ENCODE peak calls at places on chromosome 14, in eight cellular contexts. One of them, this sample, is unnamed.

GRCh38 chr14:71610797-71611196 is 321.4 kb upstream of the RGS6 start:
- DNase-seq in adrenal gland: no peak
- DNase-seq in thyroid gland: peak
- DNase-seq in body of pancreas: no peak
- DNase-seq in NB4: no peak
- DNase-seq in HepG2: no peak
- DNase-seq in IMR-90: no peak
- DNase-seq in A549: no peak
- DNase-seq in this sample: no peak

GRCh38 chr14:100896369-100897060 is 7.0 kb downstream of the RTL1 start:
- DNase-seq in A549: no peak
- DNase-seq in NB4: no peak
- DNase-seq in thyroid gland: no peak
- DNase-seq in body of pancreas: no peak
- DNase-seq in IMR-90: no peak
- DNase-seq in HepG2: no peak
- DNase-seq in adrenal gland: peak
- DNase-seq in this sample: peak

GRCh38 chr14:93262446-93262845 is 55.4 kb downstream of the UBR7 start:
- DNase-seq in A549: no peak
- DNase-seq in HepG2: no peak
- DNase-seq in NB4: no peak
- DNase-seq in body of pancreas: no peak
- DNase-seq in IMR-90: no peak
- DNase-seq in adrenal gland: no peak
- DNase-seq in thyroid gland: no peak
- DNase-seq in this sample: no peak

GRCh38 chr14:72604133-72604532 is 289.8 kb downstream of the DPF3 start:
- DNase-seq in HepG2: no peak
- DNase-seq in adrenal gland: peak
- DNase-seq in NB4: no peak
- DNase-seq in IMR-90: no peak
- DNase-seq in thyroid gland: no peak
- DNase-seq in A549: no peak
- DNase-seq in body of pancreas: no peak
- DNase-seq in this sample: no peak

GRCh38 chr14:41607119-41607785 is 576 bp downstream of the LRFN5 start:
- DNase-seq in NB4: no peak
- DNase-seq in thyroid gland: no peak
- DNase-seq in A549: no peak
- DNase-seq in adrenal gland: peak
- DNase-seq in HepG2: no peak
- DNase-seq in IMR-90: no peak
- DNase-seq in body of pancreas: no peak
- DNase-seq in this sample: no peak

GRCh38 chr14:77761205-77761931 is 412 bp upstream of the SNW1 start:
- DNase-seq in body of pancreas: peak
- DNase-seq in IMR-90: peak
- DNase-seq in thyroid gland: peak
- DNase-seq in A549: peak
- DNase-seq in HepG2: peak
- DNase-seq in adrenal gland: peak
- DNase-seq in NB4: peak
- DNase-seq in this sample: peak

GRCh38 chr14:76995279-76996035 is 33.1 kb downstream of the IRF2BPL start:
- DNase-seq in body of pancreas: peak
- DNase-seq in thyroid gland: no peak
- DNase-seq in NB4: no peak
- DNase-seq in IMR-90: no peak
- DNase-seq in adrenal gland: no peak
- DNase-seq in A549: no peak
- DNase-seq in HepG2: no peak
- DNase-seq in this sample: no peak

GRCh38 chr14:105117257-105117646 is 51.3 kb downstream of the JAG2 start:
- DNase-seq in A549: no peak
- DNase-seq in adrenal gland: peak
- DNase-seq in IMR-90: no peak
- DNase-seq in NB4: no peak
- DNase-seq in HepG2: no peak
- DNase-seq in body of pancreas: no peak
- DNase-seq in thyroid gland: no peak
- DNase-seq in this sample: no peak

GRCh38 chr14:90837355-90837754 is 21.1 kb upstream of the TTC7B start:
- DNase-seq in IMR-90: peak
- DNase-seq in NB4: no peak
- DNase-seq in A549: no peak
- DNase-seq in HepG2: no peak
- DNase-seq in adrenal gland: peak
- DNase-seq in body of pancreas: no peak
- DNase-seq in thyroid gland: no peak
- DNase-seq in this sample: no peak

GRCh38 chr14:104076743-104077142 is 8.8 kb upstream of the ASPG start:
- DNase-seq in HepG2: no peak
- DNase-seq in body of pancreas: no peak
- DNase-seq in IMR-90: no peak
- DNase-seq in NB4: no peak
- DNase-seq in adrenal gland: no peak
- DNase-seq in A549: no peak
- DNase-seq in thyroid gland: no peak
- DNase-seq in this sample: no peak

GRCh38 chr14:38207830-38208815 is at the start of gene SSTR1:
- DNase-seq in IMR-90: no peak
- DNase-seq in NB4: no peak
- DNase-seq in body of pancreas: peak
- DNase-seq in HepG2: peak
- DNase-seq in A549: no peak
- DNase-seq in adrenal gland: no peak
- DNase-seq in thyroid gland: no peak
- DNase-seq in this sample: peak

GRCh38 chr14:65849558-65849957 is 437.0 kb downstream of the FUT8 start:
- DNase-seq in A549: no peak
- DNase-seq in NB4: peak
- DNase-seq in IMR-90: no peak
- DNase-seq in thyroid gland: no peak
- DNase-seq in adrenal gland: no peak
- DNase-seq in body of pancreas: no peak
- DNase-seq in HepG2: no peak
- DNase-seq in this sample: no peak

GRCh38 chr14:22852599-22852939 is 16.2 kb downstream of the MMP14 start:
- DNase-seq in A549: no peak
- DNase-seq in IMR-90: no peak
- DNase-seq in NB4: no peak
- DNase-seq in body of pancreas: no peak
- DNase-seq in thyroid gland: no peak
- DNase-seq in HepG2: no peak
- DNase-seq in adrenal gland: no peak
- DNase-seq in this sample: no peak

GRCh38 chr14:64569108-64570045 is 19.6 kb downstream of the PPP1R36 start:
- DNase-seq in HepG2: peak
- DNase-seq in NB4: no peak
- DNase-seq in IMR-90: peak
- DNase-seq in A549: peak
- DNase-seq in adrenal gland: peak
- DNase-seq in thyroid gland: peak
- DNase-seq in body of pancreas: peak
- DNase-seq in this sample: peak

GRCh38 chr14:79011091-79011919 is 841.1 kb downstream of the NRXN3 start:
- DNase-seq in adrenal gland: no peak
- DNase-seq in A549: peak
- DNase-seq in NB4: peak
- DNase-seq in body of pancreas: peak
- DNase-seq in HepG2: peak
- DNase-seq in thyroid gland: no peak
- DNase-seq in IMR-90: peak
- DNase-seq in this sample: peak

GRCh38 chr14:61838661-61839060 is 76.4 kb downstream of the SNAPC1 start:
- DNase-seq in adrenal gland: no peak
- DNase-seq in body of pancreas: no peak
- DNase-seq in HepG2: no peak
- DNase-seq in NB4: no peak
- DNase-seq in thyroid gland: no peak
- DNase-seq in IMR-90: peak
- DNase-seq in A549: no peak
- DNase-seq in this sample: no peak

GRCh38 chr14:45253754-45254300 is 825 bp upstream of the MIS18BP1 start:
- DNase-seq in HepG2: no peak
- DNase-seq in body of pancreas: no peak
- DNase-seq in NB4: peak
- DNase-seq in adrenal gland: peak
- DNase-seq in IMR-90: peak
- DNase-seq in thyroid gland: peak
- DNase-seq in A549: peak
- DNase-seq in this sample: peak

GRCh38 chr14:45251912-45252311 is 1.1 kb downstream of the MIS18BP1 start:
- DNase-seq in thyroid gland: no peak
- DNase-seq in adrenal gland: no peak
- DNase-seq in NB4: peak
- DNase-seq in HepG2: peak
- DNase-seq in IMR-90: peak
- DNase-seq in A549: no peak
- DNase-seq in body of pancreas: peak
- DNase-seq in this sample: no peak

GRCh38 chr14:45254771-45255170 is 1.8 kb upstream of the MIS18BP1 start:
- DNase-seq in adrenal gland: no peak
- DNase-seq in A549: no peak
- DNase-seq in body of pancreas: no peak
- DNase-seq in IMR-90: no peak
- DNase-seq in HepG2: no peak
- DNase-seq in thyroid gland: no peak
- DNase-seq in NB4: peak
- DNase-seq in this sample: no peak

GRCh38 chr14:45252356-45253069 is 489 bp downstream of the MIS18BP1 start:
- DNase-seq in NB4: peak
- DNase-seq in adrenal gland: no peak
- DNase-seq in thyroid gland: no peak
- DNase-seq in body of pancreas: no peak
- DNase-seq in HepG2: no peak
- DNase-seq in IMR-90: peak
- DNase-seq in A549: no peak
- DNase-seq in this sample: peak

GRCh38 chr14:45253070-45253753 is at the start of gene MIS18BP1:
- DNase-seq in HepG2: peak
- DNase-seq in adrenal gland: peak
- DNase-seq in A549: peak
- DNase-seq in body of pancreas: peak
- DNase-seq in NB4: peak
- DNase-seq in IMR-90: peak
- DNase-seq in thyroid gland: peak
- DNase-seq in this sample: peak
- TF ChIP-seq POLR2A in HepG2: peak
- TF ChIP-seq POLR2A in adrenal gland: peak
- TF ChIP-seq POLR2A in A549: peak
- TF ChIP-seq POLR2A in body of pancreas: peak
- TF ChIP-seq POLR2A in NB4: peak
- TF ChIP-seq POLR2A in IMR-90: peak
- TF ChIP-seq POLR2A in thyroid gland: no peak
- TF ChIP-seq POLR2A in this sample: peak

GRCh38 chr14:21205678-21206581 is 50.1 kb upstream of the OR5AU1 start:
- DNase-seq in HepG2: no peak
- DNase-seq in adrenal gland: no peak
- DNase-seq in thyroid gland: no peak
- DNase-seq in A549: no peak
- DNase-seq in NB4: no peak
- DNase-seq in IMR-90: no peak
- DNase-seq in body of pancreas: no peak
- DNase-seq in this sample: no peak
- TF ChIP-seq POLR2A in HepG2: peak
- TF ChIP-seq POLR2A in adrenal gland: no peak
- TF ChIP-seq POLR2A in thyroid gland: no peak
- TF ChIP-seq POLR2A in A549: no peak
- TF ChIP-seq POLR2A in NB4: no peak
- TF ChIP-seq POLR2A in IMR-90: no peak
- TF ChIP-seq POLR2A in body of pancreas: no peak
- TF ChIP-seq POLR2A in this sample: no peak

DNA sequence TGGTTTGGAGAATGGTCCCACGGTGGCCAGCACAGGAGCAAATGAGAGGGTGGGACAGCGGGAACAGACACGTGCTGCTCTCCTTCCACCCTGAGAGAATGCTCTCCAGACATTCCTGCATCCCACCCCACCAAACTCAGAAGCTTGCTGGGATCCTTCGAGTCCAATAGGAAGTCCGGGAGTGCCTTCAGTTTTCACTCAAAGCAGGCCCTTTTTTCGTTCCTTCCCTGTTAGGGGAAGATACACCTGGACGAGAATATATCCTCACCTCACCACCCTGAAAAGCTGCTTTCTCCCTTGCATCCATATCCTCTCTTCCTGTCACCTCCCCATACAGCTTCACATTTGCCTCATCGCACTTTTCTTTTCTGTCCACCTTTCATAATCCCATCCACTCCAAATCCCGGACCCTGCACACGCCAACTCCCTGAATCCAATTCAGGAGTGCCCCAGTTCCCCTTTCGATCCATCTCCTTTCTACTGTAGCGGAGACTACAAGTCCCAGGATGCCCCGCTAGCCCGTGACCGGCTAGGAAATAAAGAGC is 2.4 kb downstream of the TMEM253 start:
- DNase-seq in NB4: no peak
- DNase-seq in body of pancreas: no peak
- DNase-seq in HepG2: no peak
- DNase-seq in A549: peak
- DNase-seq in thyroid gland: no peak
- DNase-seq in IMR-90: no peak
- DNase-seq in adrenal gland: no peak
- DNase-seq in this sample: no peak
- TF ChIP-seq POLR2A in NB4: no peak
- TF ChIP-seq POLR2A in body of pancreas: no peak
- TF ChIP-seq POLR2A in HepG2: no peak
- TF ChIP-seq POLR2A in A549: no peak
- TF ChIP-seq POLR2A in thyroid gland: no peak
- TF ChIP-seq POLR2A in IMR-90: no peak
- TF ChIP-seq POLR2A in adrenal gland: no peak
- TF ChIP-seq POLR2A in this sample: no peak

DNA sequence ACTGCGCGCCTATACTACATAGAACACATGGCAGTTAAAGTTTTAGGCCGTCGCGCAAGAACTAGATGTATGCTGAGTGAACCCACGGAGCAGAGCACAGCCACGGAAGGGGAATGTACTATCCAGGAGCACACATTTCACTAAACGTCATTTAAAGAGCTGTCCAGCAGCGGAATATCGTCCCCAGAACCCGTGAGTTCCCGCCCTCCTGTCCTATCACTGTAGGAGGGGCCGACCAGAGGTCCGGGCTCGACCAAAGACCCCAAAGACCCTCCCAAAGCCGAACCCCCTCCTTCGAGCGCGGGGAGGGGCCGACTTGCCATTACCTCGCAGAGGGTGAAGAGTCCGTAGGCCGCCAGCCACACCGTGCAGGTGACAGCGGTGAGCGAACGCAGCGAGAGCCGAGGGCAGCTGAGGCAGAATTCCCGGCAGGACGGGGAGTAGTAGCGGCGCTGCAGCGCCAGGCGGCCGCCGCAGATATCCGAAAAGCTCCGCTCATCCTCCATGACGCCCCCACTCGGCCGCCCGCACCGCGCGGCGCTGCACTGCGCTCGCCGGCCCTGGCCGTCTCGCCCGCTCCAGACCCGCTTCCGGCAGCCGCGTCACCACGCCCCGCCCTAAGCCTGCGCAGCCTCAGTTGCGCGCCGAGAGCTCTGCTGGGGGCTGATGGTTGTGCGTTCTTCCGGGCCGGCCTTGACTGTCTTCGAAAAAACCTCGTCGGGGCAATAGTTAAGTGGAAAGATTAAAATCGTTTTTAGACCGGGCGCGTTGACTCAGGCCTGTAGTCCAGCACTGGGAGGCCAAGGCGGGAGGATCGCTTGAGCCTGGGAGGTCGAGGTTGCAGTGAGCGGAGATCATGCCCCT is at the start of gene PIGH:
- DNase-seq in thyroid gland: peak
- DNase-seq in HepG2: peak
- DNase-seq in NB4: peak
- DNase-seq in A549: peak
- DNase-seq in adrenal gland: peak
- DNase-seq in body of pancreas: peak
- DNase-seq in IMR-90: peak
- DNase-seq in this sample: peak
- TF ChIP-seq POLR2A in thyroid gland: peak
- TF ChIP-seq POLR2A in HepG2: peak
- TF ChIP-seq POLR2A in NB4: no peak
- TF ChIP-seq POLR2A in A549: peak
- TF ChIP-seq POLR2A in adrenal gland: peak
- TF ChIP-seq POLR2A in body of pancreas: peak
- TF ChIP-seq POLR2A in IMR-90: no peak
- TF ChIP-seq POLR2A in this sample: peak

This sample was measured in testis.